ENCODE peak calls at places on chromosomes 13 and 19, in ten cellular contexts. K is suprapubic skin, C is nephron progenitor cell, V is ascending aorta, E is brain microvascular endothelial cell, M is left ventricle myocardium inferior, Q is AG04449, Z is heart left ventricle, O is tibial nerve, X is choroid plexus epithelial cell. Y is an unnamed sample.
A peak's percentile ranks its signal among the peaks of the same experiment; 100 is the strongest.

GRCh38 chr13:30020726-30021312 is 170.4 kb upstream of the UBL3 start:
- DNase-seq in V (no peak), K (no peak), E (no peak), M (no peak), O (no peak), C (no peak), X (no peak), Z (no peak), Q (no peak), Y (no peak)

GRCh38 chr13:103272770-103273169 is 206.6 kb upstream of the SLC10A2 start:
- DNase-seq in X (no peak), K (no peak), V (no peak), M (no peak), E (no peak), O (no peak), Q (no peak), Z (no peak), C (no peak), Y (no peak)

GRCh38 chr19:55542292-55542855 is 3.0 kb downstream of the SBK3 start:
- DNase-seq in K (no peak), V (no peak), M (no peak), E (no peak), C (no peak), Q (no peak), O (no peak), Z (no peak), X (no peak), Y (no peak)

GRCh38 chr13:112193463-112194166 is 126.7 kb downstream of the SOX1 start:
- DNase-seq in K (peak; percentile 72), M (no peak), V (no peak), E (no peak), O (no peak), Z (no peak), X (no peak), Q (no peak), C (no peak), Y (no peak)

GRCh38 chr13:36495431-36495830 is 63.1 kb downstream of the CCNA1 start:
- DNase-seq in E (no peak), O (no peak), Q (no peak), X (no peak), K (no peak), Z (no peak), C (no peak), V (no peak), M (no peak), Y (no peak)

GRCh38 chr13:89393758-89394157 is 1722.6 kb downstream of the SLITRK5 start:
- DNase-seq in Q (no peak), C (no peak), O (no peak), M (no peak), V (no peak), Z (no peak), E (no peak), X (peak; percentile 31), K (no peak), Y (no peak)

GRCh38 chr19:40367577-40368434 is 19.3 kb downstream of the PLD3 start:
- DNase-seq in M (no peak), C (no peak), E (no peak), X (no peak), O (no peak), V (no peak), K (no peak), Q (no peak), Z (no peak), Y (no peak)

GRCh38 chr13:33016414-33017409 is at the start of gene KL:
- DNase-seq in E (no peak), V (no peak), Q (no peak), C (peak; percentile 47), K (peak; percentile 80), X (no peak), M (peak; percentile 34), Z (peak; percentile 78), O (peak; percentile 22), Y (no peak)

DNA sequence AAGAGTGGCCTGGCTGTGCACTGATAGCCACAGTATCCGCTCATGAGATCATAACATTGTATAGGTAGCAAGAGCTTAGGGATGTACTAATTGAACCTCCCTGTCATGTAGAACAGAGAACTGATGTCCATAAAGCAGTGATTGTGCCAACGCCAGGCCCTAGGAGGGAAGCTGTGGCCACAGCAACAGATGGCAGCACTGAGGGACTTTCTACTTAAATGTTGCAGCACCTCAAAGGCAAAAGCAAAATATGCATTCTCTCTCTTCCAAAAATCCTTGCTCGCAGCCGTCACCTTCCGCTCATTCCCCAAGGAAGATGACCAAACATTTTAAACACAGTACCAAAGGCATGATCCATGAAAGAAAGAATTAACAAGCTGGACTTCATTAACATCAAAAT is 32.3 kb downstream of the COL4A1 start:
- DNase-seq in M (no peak), O (no peak), V (peak; percentile 74), X (no peak), Z (no peak), E (no peak), K (no peak), C (no peak), Q (no peak), Y (no peak)
- TF ChIP-seq CTCF in M (peak; percentile 62), O (peak; percentile 6), V (peak; percentile 41), X (peak; percentile 55), Z (peak; percentile 18), E (peak; percentile 56), K (no peak), C (no peak), Q (peak; percentile 42), Y (peak; percentile 15)

DNA sequence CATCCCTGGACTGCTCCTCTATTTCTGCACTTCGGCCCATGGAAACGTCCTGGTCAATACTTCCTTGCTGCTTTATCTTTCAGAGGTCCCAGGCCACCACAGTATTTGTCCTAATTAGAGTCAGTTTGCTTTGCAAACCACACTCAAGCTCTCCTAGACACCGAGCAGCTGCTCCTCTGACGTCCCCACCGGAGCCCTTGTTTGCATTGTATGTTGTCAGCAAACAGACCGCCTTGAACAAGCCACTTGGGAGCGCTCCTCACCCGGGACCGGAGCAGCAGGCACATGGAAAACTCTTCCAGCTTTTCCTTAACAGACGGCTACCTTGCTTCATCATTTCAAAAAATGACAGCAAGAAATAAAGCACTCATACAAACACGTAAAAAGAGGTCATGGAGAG is 51.5 kb upstream of the GTF3A start:
- DNase-seq in M (no peak), O (no peak), V (no peak), Z (no peak), E (no peak), C (peak; percentile 26), X (no peak), Q (no peak), K (no peak), Y (no peak)
- TF ChIP-seq CTCF in M (no peak), O (no peak), V (no peak), Z (no peak), E (no peak), C (no peak), X (no peak), Q (no peak), K (no peak), Y (no peak)

GRCh38 chr19:12886943-12887747 is at the start of gene KLF1:
- DNase-seq in M (no peak), V (no peak), K (no peak), X (no peak), C (no peak), O (no peak), E (no peak), Q (no peak), Z (no peak), Y (no peak)

GRCh38 chr19:12884627-12884925 is 2.4 kb downstream of the KLF1 start:
- DNase-seq in O (no peak), K (no peak), E (no peak), Q (no peak), X (no peak), Z (no peak), C (no peak), V (no peak), M (no peak), Y (no peak)

GRCh38 chr19:12884202-12884601 is 2.8 kb downstream of the KLF1 start:
- DNase-seq in O (no peak), E (no peak), V (no peak), X (no peak), M (no peak), C (no peak), K (no peak), Z (no peak), Q (no peak), Y (no peak)

GRCh38 chr19:12884926-12885748 is 1.9 kb downstream of the KLF1 start:
- DNase-seq in O (no peak), M (peak; percentile 60), E (peak; percentile 18), Z (peak; percentile 84), V (peak; percentile 71), X (peak; percentile 58), C (peak; percentile 71), Q (no peak), K (no peak), Y (no peak)

DNA sequence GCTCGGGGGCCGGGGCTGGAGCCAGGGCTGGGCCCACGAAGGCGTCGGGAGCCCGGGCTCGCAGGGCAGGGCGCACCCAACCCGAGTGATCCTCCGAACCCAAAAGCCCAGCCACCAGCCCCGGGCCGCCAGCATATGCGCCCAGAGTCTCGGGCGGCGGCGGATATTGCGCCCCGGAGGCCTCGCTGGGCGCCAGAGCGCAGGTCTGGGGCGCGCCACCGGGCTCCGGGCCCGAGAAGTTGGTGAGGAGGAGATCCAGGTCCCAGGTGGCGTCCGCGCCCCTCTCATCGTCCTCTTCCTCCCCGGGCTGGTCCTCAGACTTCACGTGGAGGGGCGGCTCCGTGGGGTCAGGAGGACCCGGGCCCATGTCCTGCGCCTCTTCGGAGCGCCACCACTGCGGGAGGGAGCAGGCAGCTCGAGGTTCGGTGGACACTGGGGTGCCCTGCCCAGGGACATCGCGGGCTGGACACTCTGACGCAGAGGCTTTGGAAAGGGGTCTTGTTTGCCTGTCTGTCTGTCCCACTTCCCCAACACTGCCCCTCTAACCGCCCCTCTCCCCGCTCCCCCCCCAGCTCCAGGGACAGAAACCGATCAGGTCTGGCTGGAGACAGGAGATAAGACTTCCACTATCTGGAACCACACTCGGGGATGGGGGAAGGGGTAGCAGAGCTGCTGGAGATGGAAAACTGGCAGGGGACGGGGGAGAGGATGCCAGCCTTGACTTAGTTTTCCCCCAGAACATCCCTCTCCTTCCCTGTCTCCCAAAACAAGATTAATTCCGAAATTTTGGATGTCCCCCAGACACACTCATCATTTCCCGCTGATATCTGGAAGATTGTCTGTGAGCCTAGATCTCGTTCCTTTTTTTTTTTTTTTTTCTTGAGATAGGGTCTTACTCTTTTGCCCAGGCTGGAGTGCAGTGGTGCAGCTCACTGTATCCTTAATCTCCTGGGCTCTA is 973 bp downstream of the KLF1 start:
- DNase-seq in Z (no peak), E (no peak), C (no peak), V (no peak), O (no peak), Q (no peak), K (no peak), X (no peak), M (no peak), Y (no peak)
- TF ChIP-seq CTCF in Z (no peak), E (no peak), C (no peak), V (no peak), O (no peak), Q (no peak), K (no peak), X (no peak), M (no peak), Y (no peak)

GRCh38 chr19:45162464-45163143 is 1.8 kb upstream of the NKPD1 start:
- DNase-seq in C (no peak), Q (no peak), M (no peak), O (no peak), K (no peak), V (no peak), E (no peak), X (no peak), Z (no peak), Y (no peak)

GRCh38 chr19:45166723-45167252 is 6.0 kb upstream of the NKPD1 start:
- DNase-seq in K (no peak), Q (no peak), Z (no peak), V (no peak), C (peak; percentile 41), M (peak; percentile 29), X (no peak), E (no peak), O (no peak), Y (no peak)

GRCh38 chr19:45163156-45163555 is 2.4 kb upstream of the NKPD1 start:
- DNase-seq in E (no peak), O (no peak), M (no peak), V (no peak), Z (no peak), X (no peak), C (no peak), Q (no peak), K (no peak), Y (no peak)

GRCh38 chr19:45163751-45164150 is 3.0 kb upstream of the NKPD1 start:
- DNase-seq in M (no peak), C (no peak), Q (no peak), O (no peak), X (no peak), E (no peak), V (no peak), K (no peak), Z (no peak), Y (no peak)

GRCh38 chr19:45164577-45165335 is 4.0 kb upstream of the NKPD1 start:
- DNase-seq in X (peak; percentile 88), C (peak; percentile 46), Z (no peak), E (peak; percentile 45), K (no peak), O (no peak), V (no peak), Q (peak; percentile 10), M (peak; percentile 45), Y (no peak)
- TF ChIP-seq CTCF in X (peak; percentile 31), C (no peak), Z (no peak), E (peak; percentile 13), K (no peak), O (no peak), V (no peak), Q (no peak), M (no peak), Y (no peak)